ENCODE peak calls at places on chromosomes 3 and 15, in nine cellular contexts. Z, G, N, M, Y, A, J, S and T are unnamed samples.

GRCh38 chr15:63510548-63510940 is 6.2 kb downstream of the USP3 start:
- DNase-seq in Z (no peak), G (no peak), N (no peak), M (no peak), Y (no peak), A (no peak), J (no peak), S (no peak), T (no peak)

GRCh38 chr3:13346481-13347389 is 73.4 kb downstream of the NUP210 start:
- DNase-seq in Z (no peak), G (no peak), N (no peak), M (peak), Y (no peak), A (peak), J (no peak), S (peak), T (no peak)

GRCh38 chr3:56197259-56197965 is 270.9 kb downstream of the ERC2 start:
- DNase-seq in Z (no peak), G (no peak), N (peak), M (no peak), Y (no peak), A (no peak), J (no peak), S (no peak), T (no peak)

GRCh38 chr3:135513106-135514063 is 452.1 kb upstream of the PPP2R3A start:
- DNase-seq in Z (no peak), G (no peak), N (peak), M (no peak), Y (peak), A (no peak), J (peak), S (no peak), T (no peak)

GRCh38 chr3:127698264-127699097 is 25.7 kb downstream of the ABTB1 start:
- DNase-seq in Z (no peak), G (peak), N (no peak), M (peak), Y (no peak), A (peak), J (no peak), S (no peak), T (no peak)

GRCh38 chr3:195896361-195897080 is 11.8 kb downstream of the TNK2 start:
- DNase-seq in Z (no peak), G (peak), N (no peak), M (no peak), Y (peak), A (peak), J (peak), S (no peak), T (peak)

GRCh38 chr15:101221858-101222257 is 30.0 kb downstream of the CHSY1 start:
- DNase-seq in Z (no peak), G (no peak), N (no peak), M (no peak), Y (no peak), A (no peak), J (no peak), S (no peak), T (no peak)

GRCh38 chr15:57198654-57199241 is 177.6 kb upstream of the CGNL1 start:
- DNase-seq in Z (no peak), G (no peak), N (no peak), M (no peak), Y (no peak), A (no peak), J (no peak), S (peak), T (no peak)

GRCh38 chr15:51051776-51052175 is 42.9 kb downstream of the TNFAIP8L3 start:
- DNase-seq in Z (no peak), G (no peak), N (no peak), M (no peak), Y (no peak), A (peak), J (no peak), S (peak), T (no peak)

GRCh38 chr3:112119686-112120484 is 13.2 kb downstream of the GCSAM start:
- DNase-seq in Z (no peak), G (no peak), N (no peak), M (no peak), Y (no peak), A (no peak), J (no peak), S (no peak), T (no peak)

GRCh38 chr3:40465456-40465855 is 8.3 kb downstream of the RPL14 start:
- DNase-seq in Z (no peak), G (no peak), N (no peak), M (no peak), Y (no peak), A (no peak), J (no peak), S (no peak), T (no peak)

GRCh38 chr3:20056727-20057611 is 16.7 kb downstream of the KAT2B start:
- DNase-seq in Z (no peak), G (no peak), N (no peak), M (no peak), Y (peak), A (no peak), J (no peak), S (no peak), T (peak)

GRCh38 chr3:117919611-117920010 is 1115.0 kb downstream of the IGSF11 start:
- DNase-seq in Z (no peak), G (no peak), N (no peak), M (no peak), Y (no peak), A (no peak), J (no peak), S (no peak), T (no peak)

GRCh38 chr3:127299276-127299675 is 11.4 kb upstream of the PRR20G start:
- DNase-seq in Z (no peak), G (no peak), N (peak), M (no peak), Y (no peak), A (peak), J (no peak), S (no peak), T (no peak)

GRCh38 chr3:192901435-192901834 is 16.2 kb downstream of the MB21D2 start:
- DNase-seq in Z (no peak), G (no peak), N (no peak), M (no peak), Y (peak), A (no peak), J (no peak), S (no peak), T (no peak)

GRCh38 chr3:132549890-132550578 is 47.0 kb upstream of the ACKR4 start:
- DNase-seq in Z (no peak), G (no peak), N (peak), M (no peak), Y (no peak), A (no peak), J (no peak), S (no peak), T (no peak)

GRCh38 chr15:64847016-64847415 is 5.3 kb downstream of the PLEKHO2 start:
- DNase-seq in Z (no peak), G (no peak), N (no peak), M (no peak), Y (no peak), A (no peak), J (no peak), S (no peak), T (no peak)

GRCh38 chr3:170867552-170867951 is 2.4 kb downstream of the RPL22L1 start:
- DNase-seq in Z (no peak), G (no peak), N (peak), M (no peak), Y (no peak), A (no peak), J (no peak), S (no peak), T (no peak)
- TF ChIP-seq POLR2A in Z (no peak), G (no peak), N (no peak), M (no peak), Y (no peak), A (no peak), J (no peak), S (no peak), T (no peak)

GRCh38 chr3:141876381-141876890 is at the start of gene ATP1B3:
- DNase-seq in Z (peak), G (peak), N (peak), M (peak), Y (peak), A (peak), J (peak), S (peak), T (peak)

GRCh38 chr3:141878812-141879211 is 2.4 kb downstream of the ATP1B3 start:
- DNase-seq in Z (no peak), G (no peak), N (peak), M (no peak), Y (no peak), A (no peak), J (no peak), S (peak), T (no peak)

GRCh38 chr3:141876891-141877561 is 583 bp downstream of the ATP1B3 start:
- DNase-seq in Z (no peak), G (peak), N (peak), M (peak), Y (peak), A (peak), J (peak), S (peak), T (peak)

GRCh38 chr3:141877911-141878310 is 1.5 kb downstream of the ATP1B3 start:
- DNase-seq in Z (no peak), G (no peak), N (peak), M (no peak), Y (peak), A (no peak), J (no peak), S (no peak), T (no peak)

DNA sequence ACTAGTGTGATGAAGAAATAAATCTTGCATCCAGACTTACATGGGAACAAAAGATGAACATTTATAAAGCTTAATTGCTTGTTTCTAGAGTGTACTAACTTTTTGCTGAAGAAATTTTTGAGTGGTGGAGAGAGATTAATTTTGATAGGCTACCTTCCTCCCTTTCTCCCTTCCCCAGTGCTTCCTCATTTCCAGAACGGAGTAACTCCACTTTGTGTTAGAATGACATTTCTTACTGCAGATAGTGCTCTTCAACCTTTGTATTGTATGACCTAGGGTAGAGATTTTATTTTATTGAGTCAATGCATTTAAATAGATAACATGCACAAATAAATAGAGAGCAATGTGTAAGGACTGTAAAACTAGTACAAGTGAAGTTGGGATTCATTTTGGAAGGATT is 1.9 kb downstream of the ATP1B3 start:
- DNase-seq in Z (no peak), G (no peak), N (peak), M (no peak), Y (no peak), A (no peak), J (no peak), S (no peak), T (no peak)
- TF ChIP-seq POLR2A in Z (no peak), G (no peak), N (no peak), M (no peak), Y (no peak), A (no peak), J (no peak), S (peak), T (no peak)

DNA sequence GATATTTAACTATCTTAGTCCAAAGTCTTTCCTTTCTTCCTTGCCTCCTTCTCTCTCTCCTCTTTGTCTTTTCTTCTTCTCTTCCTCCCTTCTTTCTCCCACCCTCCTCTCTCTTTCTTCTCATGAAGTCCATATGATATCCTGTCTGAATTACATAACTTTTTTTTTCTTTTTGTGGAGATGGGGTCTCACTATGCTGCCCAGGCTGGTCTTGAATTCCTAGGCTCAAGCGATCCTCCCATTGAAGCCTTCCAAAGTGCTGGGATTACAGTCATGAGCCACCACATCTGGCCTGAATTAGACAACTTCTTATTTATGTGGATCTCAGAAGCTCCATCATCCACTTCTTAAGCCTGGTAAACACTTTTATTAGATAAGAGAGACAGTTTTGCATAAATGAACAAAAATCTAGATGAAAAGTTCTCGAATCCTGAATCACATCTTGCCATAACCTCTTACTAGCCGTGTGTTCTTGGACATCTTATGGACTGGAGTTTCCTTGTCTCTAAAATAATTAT is 206.5 kb downstream of the LPP start:
- DNase-seq in Z (no peak), G (no peak), N (no peak), M (no peak), Y (no peak), A (no peak), J (no peak), S (no peak), T (no peak)
- TF ChIP-seq POLR2A in Z (no peak), G (no peak), N (no peak), M (no peak), Y (no peak), A (no peak), J (no peak), S (no peak), T (no peak)

DNA sequence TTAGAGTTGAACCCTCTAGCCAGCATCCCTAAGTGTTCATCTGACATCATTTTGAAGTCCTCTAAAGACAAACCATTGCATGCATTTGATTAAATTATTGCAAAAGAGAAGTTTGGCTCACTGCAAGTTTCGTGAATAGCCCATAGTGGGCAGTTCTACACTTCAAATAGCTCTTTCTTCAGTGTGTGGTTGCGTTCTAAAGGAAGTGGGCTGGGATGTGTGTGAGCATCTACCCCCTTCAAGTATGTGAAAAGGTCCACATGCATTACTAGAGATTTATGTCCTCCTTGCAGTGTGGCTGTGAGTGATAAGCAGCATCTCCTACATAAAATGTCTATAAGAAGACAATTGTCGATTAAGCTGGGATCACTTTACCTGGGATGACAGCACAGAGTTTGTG is 54.6 kb downstream of the SST start:
- DNase-seq in Z (no peak), G (no peak), N (no peak), M (no peak), Y (no peak), A (no peak), J (no peak), S (no peak), T (no peak)
- TF ChIP-seq POLR2A in Z (no peak), G (no peak), N (no peak), M (no peak), Y (no peak), A (no peak), J (no peak), S (no peak), T (no peak)

DNA sequence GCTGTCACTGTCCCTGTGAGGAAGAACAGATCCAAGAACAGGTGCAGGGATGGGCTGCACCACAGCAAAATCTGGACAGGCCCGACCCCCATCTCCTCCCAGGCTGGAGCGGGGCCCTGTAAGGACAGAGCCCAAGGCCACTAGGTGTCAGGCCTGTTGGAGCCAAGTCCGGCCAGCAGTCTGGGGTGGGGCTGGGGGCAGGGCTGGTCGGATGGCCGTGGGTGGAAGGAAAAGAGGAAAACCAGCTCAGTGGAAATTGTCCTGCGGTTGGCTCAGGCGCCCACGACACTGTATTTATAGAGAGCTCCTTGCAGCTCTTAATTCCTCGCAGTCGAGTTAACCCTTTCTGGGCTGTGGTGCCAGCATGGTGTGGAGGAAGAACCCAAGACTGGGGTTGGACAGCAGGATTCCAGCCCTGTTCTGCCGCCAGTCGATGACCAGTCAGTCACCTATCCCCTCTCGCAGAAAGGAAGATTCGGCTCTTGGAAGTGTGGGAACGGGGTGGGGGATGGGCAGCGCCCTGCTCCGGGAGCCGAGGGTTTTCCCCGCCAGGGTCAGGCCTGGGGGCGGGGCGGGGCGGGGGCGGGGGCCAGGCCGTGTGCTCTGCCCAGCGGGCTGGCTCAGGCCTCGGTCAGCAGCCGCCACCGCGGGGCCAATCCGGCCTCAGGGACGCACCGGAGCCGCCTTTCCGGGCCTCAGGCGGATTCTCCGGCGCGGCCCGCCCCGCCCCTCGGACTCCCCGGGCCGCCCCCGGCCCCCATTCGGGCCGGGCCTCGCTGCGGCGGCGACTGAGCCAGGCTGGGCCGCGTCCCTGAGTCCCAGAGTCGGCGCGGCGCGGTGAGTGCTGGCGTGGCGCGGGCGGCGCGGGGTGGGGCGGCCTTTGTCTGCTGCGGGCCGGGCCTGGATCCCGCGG is at the start of gene CD276:
- DNase-seq in Z (no peak), G (peak), N (peak), M (peak), Y (peak), A (peak), J (peak), S (peak), T (peak)
- TF ChIP-seq POLR2A in Z (peak), G (no peak), N (no peak), M (no peak), Y (peak), A (no peak), J (peak), S (no peak), T (no peak)

GRCh38 chr3:149657796-149658443 is at the start of gene WWTR1:
- DNase-seq in Z (peak), G (peak), N (peak), M (peak), Y (peak), A (peak), J (peak), S (peak), T (peak)
- TF ChIP-seq POLR2A in Z (peak), G (peak), N (no peak), M (no peak), Y (peak), A (peak), J (peak), S (peak), T (peak)

DNA sequence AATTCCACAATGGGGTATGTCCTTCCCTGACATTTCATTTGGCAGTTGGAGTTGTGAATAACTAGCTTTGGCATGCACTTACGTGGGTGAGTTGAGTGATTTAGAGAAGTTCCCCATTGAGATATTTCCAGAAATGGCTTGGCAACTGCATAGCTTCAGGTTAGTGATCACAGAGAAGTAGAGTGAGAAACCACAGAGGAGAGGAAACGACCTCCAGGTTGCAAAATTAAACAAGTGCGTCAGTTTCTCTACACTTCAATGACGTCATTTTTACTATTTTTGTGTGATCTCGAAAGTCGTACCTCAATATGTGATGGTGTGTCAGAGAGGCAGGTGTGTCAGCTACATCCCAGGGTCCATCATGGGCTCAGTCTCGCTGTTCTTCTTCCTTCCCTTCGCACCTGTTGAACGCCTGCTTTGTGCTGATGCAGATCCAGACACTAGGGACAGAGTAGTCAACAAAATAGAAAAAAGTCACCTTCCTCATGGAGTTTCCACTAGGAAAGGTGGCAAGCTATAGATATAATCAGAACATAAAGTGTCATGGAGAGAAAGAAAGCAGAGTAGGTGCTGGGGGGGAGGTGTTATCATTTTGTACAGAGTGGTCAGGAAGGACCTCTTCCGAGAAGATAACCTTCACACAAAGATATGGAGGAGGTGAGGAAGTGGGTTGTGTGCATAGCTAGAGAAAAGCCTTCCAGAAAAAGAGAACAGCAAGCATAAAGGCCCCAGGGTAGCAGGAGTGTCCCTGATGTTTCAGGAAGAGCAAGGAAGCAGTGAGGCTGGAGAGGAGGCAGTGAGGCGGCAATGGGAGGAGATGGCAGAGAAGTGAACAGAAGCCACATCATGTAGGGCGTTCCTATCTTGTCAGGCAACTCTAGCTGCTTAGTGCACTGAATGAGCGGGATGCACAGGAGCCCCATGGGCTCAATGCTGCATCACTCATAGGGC is 75.6 kb downstream of the MCTP2 start:
- DNase-seq in Z (no peak), G (no peak), N (peak), M (no peak), Y (no peak), A (no peak), J (no peak), S (no peak), T (no peak)
- TF ChIP-seq POLR2A in Z (no peak), G (no peak), N (no peak), M (no peak), Y (no peak), A (no peak), J (no peak), S (no peak), T (no peak)

DNA sequence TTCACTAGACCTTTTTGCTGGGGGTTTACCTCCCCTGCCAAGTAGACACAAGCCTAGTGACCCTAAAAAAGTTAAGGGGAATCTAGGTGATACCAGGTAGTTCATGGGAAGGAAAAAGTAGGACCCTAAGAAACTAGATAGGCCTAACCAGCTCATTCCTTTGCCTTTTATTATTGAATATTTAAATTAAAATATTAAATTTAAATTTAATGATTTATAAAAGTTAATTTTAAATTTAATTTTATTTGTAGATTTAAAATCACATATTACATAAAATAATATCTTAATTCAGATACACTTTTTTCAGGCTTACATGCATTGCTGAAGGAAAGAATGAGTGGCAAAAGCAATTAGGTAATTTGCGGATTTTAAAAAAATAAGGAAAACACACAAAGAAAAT is 584.9 kb downstream of the AGBL1 start:
- DNase-seq in Z (no peak), G (no peak), N (no peak), M (no peak), Y (no peak), A (no peak), J (no peak), S (no peak), T (no peak)
- TF ChIP-seq POLR2A in Z (no peak), G (no peak), N (no peak), M (no peak), Y (no peak), A (no peak), J (no peak), S (no peak), T (no peak)